ENCODE peak calls at places on chromosomes 5 and 9, in six cellular contexts. J is psoas muscle, Y is GM12878, N is thoracic aorta, Z is IMR-90, G is cardiac muscle cell. C is an unnamed sample.

GRCh38 chr5:96483878-96484277 is 50.8 kb upstream of the PCSK1 start:
- DNase-seq in G (peak), Z (peak), Y (no peak), N (no peak), J (no peak), C (peak)

GRCh38 chr5:155753943-155754581 is 572.9 kb upstream of the SGCD start:
- DNase-seq in Y (no peak), N (no peak), J (no peak), Z (no peak), G (no peak), C (no peak)

GRCh38 chr9:129482521-129483466 is 138.1 kb downstream of the C9orf50 start:
- DNase-seq in Z (peak), J (peak), Y (no peak), N (peak), G (peak), C (no peak)

GRCh38 chr5:92505925-92506324 is 1075.1 kb downstream of the NR2F1-AS1 start:
- DNase-seq in Y (no peak), N (no peak), G (no peak), Z (peak), J (no peak), C (no peak)

GRCh38 chr9:31799953-31800609 is 584.4 kb upstream of the ACO1 start:
- DNase-seq in J (no peak), N (no peak), Z (no peak), G (peak), Y (peak), C (peak)

GRCh38 chr9:2876726-2877125 is 32.8 kb upstream of the PUM3 start:
- DNase-seq in N (no peak), Y (no peak), J (peak), G (no peak), Z (no peak), C (no peak)

GRCh38 chr5:33470544-33470943 is 29.8 kb downstream of the TARS1 start:
- DNase-seq in J (no peak), N (no peak), Z (peak), Y (no peak), G (peak), C (no peak)

GRCh38 chr5:149853019-149853648 is 91.5 kb downstream of the PDE6A start:
- DNase-seq in J (peak), G (peak), Y (no peak), Z (peak), N (peak), C (no peak)

GRCh38 chr9:16119261-16119660 is 566.4 kb downstream of the CCDC171 start:
- DNase-seq in G (no peak), Z (no peak), N (no peak), Y (no peak), J (no peak), C (no peak)
- H3K27ac ChIP-seq in G (no peak), Z (no peak), N (no peak), Y (no peak), J (no peak), C (no peak)

GRCh38 chr9:38127271-38127839 is 58.3 kb upstream of the SHB start:
- DNase-seq in N (no peak), G (no peak), J (no peak), Y (no peak), Z (peak), C (no peak)
- H3K27ac ChIP-seq in N (no peak), G (no peak), J (no peak), Y (no peak), Z (no peak), C (no peak)

DNA sequence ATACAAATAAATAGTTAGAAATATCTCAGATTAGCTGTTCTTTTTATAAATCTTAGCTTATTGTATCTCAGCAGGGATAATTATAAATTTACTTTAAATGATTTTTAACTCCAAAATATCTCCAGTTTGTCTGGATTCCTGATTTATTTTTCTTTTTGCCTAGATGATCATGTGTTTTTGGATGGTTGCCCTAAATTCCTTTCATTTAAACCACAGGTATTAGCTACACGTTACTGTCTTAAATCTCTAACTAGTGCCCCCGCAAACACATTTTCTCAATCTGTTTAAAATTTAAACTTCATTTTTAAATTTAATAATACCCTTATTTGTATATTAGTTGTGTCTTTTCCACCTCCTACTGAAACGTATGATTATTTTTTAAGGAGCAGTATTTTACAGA is 5.6 kb downstream of the FER start:
- DNase-seq in Y (no peak), N (no peak), Z (no peak), J (no peak), G (no peak), C (no peak)
- H3K27ac ChIP-seq in Y (no peak), N (no peak), Z (no peak), J (no peak), G (no peak), C (peak)

GRCh38 chr5:665541-665955 is 27.6 kb downstream of the TPPP start:
- DNase-seq in J (peak), N (no peak), G (no peak), Y (no peak), Z (no peak), C (no peak)
- H3K27ac ChIP-seq in J (no peak), N (no peak), G (no peak), Y (no peak), Z (no peak), C (no peak)

C was measured in SK-N-MC.